ENCODE peak calls at places on chromosomes 2 and 18, in four cellular contexts. R, Y, E and C are unnamed samples.

GRCh38 chr2:207251573-207252192 is 85.9 kb upstream of the KLF7 start:
- DNase-seq in R (no peak), Y (no peak), E (no peak), C (no peak)

GRCh38 chr2:196849895-196850294 is 40.7 kb upstream of the C2orf66 start:
- DNase-seq in R (peak; percentile 64), Y (peak; percentile 51), E (peak; percentile 10), C (peak; percentile 22)

GRCh38 chr2:240584486-240585031 is 2.0 kb upstream of the CAPN10 start:
- DNase-seq in R (peak; percentile 47), Y (peak; percentile 62), E (no peak), C (no peak)

GRCh38 chr2:239398536-239398935 is 2.3 kb downstream of the HDAC4 start:
- DNase-seq in R (no peak), Y (peak; percentile 52), E (no peak), C (no peak)

GRCh38 chr2:28976584-28976983 is 4.5 kb upstream of the TOGARAM2 start:
- DNase-seq in R (peak; percentile 55), Y (peak; percentile 69), E (no peak), C (peak; percentile 5)

GRCh38 chr18:51361130-51361860 is 163.8 kb upstream of the MEX3C start:
- DNase-seq in R (peak; percentile 82), Y (no peak), E (no peak), C (no peak)

GRCh38 chr18:31648966-31649429 is 35.4 kb downstream of the B4GALT6 start:
- DNase-seq in R (peak; percentile 65), Y (no peak), E (no peak), C (no peak)

GRCh38 chr2:4635289-4635688 is 931.9 kb downstream of the DCDC2C start:
- DNase-seq in R (no peak), Y (no peak), E (no peak), C (no peak)

GRCh38 chr2:101655941-101656422 is 41.5 kb upstream of the MAP4K4 start:
- DNase-seq in R (peak; percentile 58), Y (peak; percentile 24), E (peak; percentile 27), C (peak; percentile 41)

GRCh38 chr18:22517356-22517755 is 99.6 kb upstream of the CTAGE1 start:
- DNase-seq in R (peak; percentile 89), Y (no peak), E (no peak), C (no peak)

GRCh38 chr2:224774735-224775134 is 58.6 kb upstream of the CCDC195 start:
- DNase-seq in R (no peak), Y (no peak), E (no peak), C (no peak)

GRCh38 chr2:134127496-134127895 is 126.4 kb upstream of the MGAT5 start:
- DNase-seq in R (no peak), Y (no peak), E (no peak), C (no peak)

GRCh38 chr2:11416931-11417330 is 49.0 kb downstream of the E2F6 start:
- DNase-seq in R (no peak), Y (no peak), E (no peak), C (no peak)

GRCh38 chr18:22933958-22934423 is 863 bp downstream of the RBBP8 start:
- DNase-seq in R (no peak), Y (no peak), E (no peak), C (no peak)

GRCh38 chr2:29317077-29317517 is 201.9 kb downstream of the CLIP4 start:
- DNase-seq in R (peak; percentile 76), Y (no peak), E (peak; percentile 23), C (peak; percentile 51)

GRCh38 chr18:74310411-74310810 is 5.2 kb upstream of the C18orf63 start:
- DNase-seq in R (peak; percentile 64), Y (no peak), E (no peak), C (no peak)

GRCh38 chr2:240917009-240917683 is 11.0 kb downstream of the CROCC2 start:
- DNase-seq in R (no peak), Y (peak; percentile 47), E (no peak), C (no peak)

GRCh38 chr2:133667085-133667484 is 98.8 kb upstream of the NCKAP5 start:
- DNase-seq in R (peak; percentile 38), Y (no peak), E (no peak), C (no peak)

GRCh38 chr2:215423234-215423633 is 12.6 kb downstream of the FN1 start:
- DNase-seq in R (peak; percentile 60), Y (no peak), E (no peak), C (no peak)

GRCh38 chr18:76162886-76163285 is 332.2 kb downstream of the ZNF516 start:
- DNase-seq in R (no peak), Y (no peak), E (no peak), C (no peak)

GRCh38 chr2:189580267-189580661 is 322 bp downstream of the SLC40A1 start:
- DNase-seq in R (no peak), Y (peak; percentile 84), E (no peak), C (no peak)

GRCh38 chr2:164841719-164842623 is at the start of gene COBLL1:
- DNase-seq in R (peak; percentile 65), Y (peak; percentile 96), E (no peak), C (peak; percentile 41)

GRCh38 chr2:191218292-191218898 is 26.8 kb upstream of the MYO1B start:
- DNase-seq in R (peak; percentile 89), Y (peak; percentile 89), E (no peak), C (peak; percentile 78)

GRCh38 chr2:235618039-235618438 is 124.2 kb downstream of the AGAP1 start:
- DNase-seq in R (peak; percentile 69), Y (no peak), E (no peak), C (peak; percentile 45)

GRCh38 chr2:160440888-160441287 is 52.7 kb downstream of the RBMS1 start:
- DNase-seq in R (no peak), Y (no peak), E (no peak), C (no peak)

GRCh38 chr18:58287626-58288289 is 243.7 kb downstream of the NEDD4L start:
- DNase-seq in R (no peak), Y (no peak), E (no peak), C (no peak)

GRCh38 chr2:26043109-26043508 is 9.2 kb downstream of the RAB10 start:
- DNase-seq in R (no peak), Y (no peak), E (no peak), C (no peak)

GRCh38 chr2:120375251-120376020 is 29.5 kb downstream of the INHBB start:
- DNase-seq in R (no peak), Y (no peak), E (no peak), C (no peak)

GRCh38 chr2:166831930-166832329 is 56.4 kb upstream of the XIRP2 start:
- DNase-seq in R (peak; percentile 2), Y (no peak), E (no peak), C (no peak)

DNA sequence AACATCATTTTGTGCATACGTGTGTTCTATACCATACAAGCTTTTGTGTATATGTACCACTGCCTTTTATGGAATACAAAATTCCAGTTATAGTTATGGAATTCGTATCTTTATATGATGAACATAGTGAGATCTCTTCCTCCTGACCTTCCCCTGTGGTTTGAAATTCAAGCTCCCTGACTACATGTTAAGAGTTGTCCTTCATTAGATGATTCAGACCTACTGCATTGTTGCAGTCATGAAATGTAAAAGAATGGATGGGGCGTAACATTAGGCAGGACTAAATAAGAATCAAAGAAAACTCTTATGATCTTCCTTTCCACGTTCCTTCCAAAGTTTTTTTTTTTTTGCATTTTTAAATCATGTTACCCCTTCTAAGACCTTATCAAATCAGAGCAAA is 107.1 kb downstream of the UNC80 start:
- DNase-seq in R (no peak), Y (no peak), E (no peak), C (no peak)
- TF ChIP-seq CTCF in R (no peak), Y (no peak), E (no peak), C (no peak)

DNA sequence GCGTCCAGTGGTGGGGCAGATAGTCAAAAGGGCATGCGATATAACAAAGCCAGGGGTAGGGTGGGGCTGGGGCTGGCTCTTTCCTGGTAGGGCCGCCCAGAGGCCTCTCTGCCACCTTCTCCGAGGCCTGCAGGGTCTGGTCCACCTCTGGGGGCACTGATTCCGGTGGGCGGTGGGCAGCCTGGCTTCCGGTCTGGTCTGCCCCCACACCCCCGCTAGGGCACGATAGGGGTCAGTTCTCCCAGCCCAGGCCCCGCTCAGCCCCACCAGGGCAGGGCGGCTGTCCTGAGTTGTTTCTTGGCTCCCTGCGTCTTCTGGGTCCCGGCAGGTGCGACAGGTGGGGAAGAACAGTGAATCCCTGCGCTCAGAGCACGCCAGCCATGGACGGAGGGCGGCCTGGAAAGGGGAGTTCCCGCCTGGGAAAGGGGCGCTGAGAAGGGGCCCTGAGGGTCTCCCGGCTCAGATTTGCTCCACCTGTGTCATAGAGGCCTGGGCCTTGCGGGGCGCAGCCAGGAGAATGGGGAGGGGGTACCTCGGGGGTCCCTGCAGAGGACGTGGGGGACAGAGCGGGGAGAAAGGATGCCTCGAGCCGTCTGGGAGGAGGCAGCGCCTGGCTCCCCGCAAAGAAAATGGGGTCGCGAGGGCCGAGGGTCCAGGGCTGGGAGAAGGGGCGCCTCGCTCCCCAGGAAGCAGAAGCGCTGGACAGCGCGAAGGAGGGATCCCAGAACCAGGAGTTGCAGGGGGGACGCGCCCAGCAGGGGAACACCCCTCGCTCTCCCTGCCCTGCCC is 558 bp upstream of the ERFE start:
- DNase-seq in R (no peak), Y (peak; percentile 59), E (no peak), C (no peak)
- H3K4me3 ChIP-seq in R (no peak overlapping the region), Y (no peak overlapping the region), E (peak overlapping the region; percentile 14), C (no peak overlapping the region)

GRCh38 chr2:48695991-48696390 is 59.5 kb downstream of the LHCGR start:
- DNase-seq in R (no peak), Y (no peak), E (no peak), C (no peak)

GRCh38 chr2:48694143-48694542 is 61.4 kb downstream of the LHCGR start:
- DNase-seq in R (peak; percentile 47), Y (no peak), E (no peak), C (peak; percentile 79)

GRCh38 chr2:48692292-48692691 is 63.2 kb downstream of the LHCGR start:
- DNase-seq in R (no peak), Y (no peak), E (no peak), C (no peak)

GRCh38 chr2:48693645-48694044 is 61.9 kb downstream of the LHCGR start:
- DNase-seq in R (peak; percentile 23), Y (no peak), E (no peak), C (no peak)

GRCh38 chr2:48693066-48693465 is 62.5 kb downstream of the LHCGR start:
- DNase-seq in R (peak; percentile 9), Y (no peak), E (no peak), C (no peak)
- TF ChIP-seq CTCF in R (no peak), Y (no peak), E (no peak), C (no peak)

GRCh38 chr18:25350561-25351201 is 1.3 kb downstream of the ZNF521 start:
- DNase-seq in R (peak; percentile 48), Y (peak; percentile 56), E (no peak), C (peak; percentile 13)

GRCh38 chr18:25349131-25349925 is 2.6 kb downstream of the ZNF521 start:
- DNase-seq in R (peak; percentile 52), Y (peak; percentile 78), E (no peak), C (peak; percentile 22)

GRCh38 chr18:25348361-25349130 is 3.4 kb downstream of the ZNF521 start:
- DNase-seq in R (no peak), Y (no peak), E (no peak), C (no peak)

GRCh38 chr18:25351280-25351772 is 640 bp downstream of the ZNF521 start:
- DNase-seq in R (peak; percentile 6), Y (no peak), E (no peak), C (no peak)

GRCh38 chr18:25349926-25350560 is 1.9 kb downstream of the ZNF521 start:
- DNase-seq in R (no peak), Y (no peak), E (no peak), C (no peak)
- H3K4me3 ChIP-seq in R (peak overlapping the region; percentile 72), Y (peak overlapping the region; percentile 90), E (peak overlapping the region; percentile 65), C (peak overlapping the region; percentile 90)